ENCODE peak calls at places on chromosomes 16 and 17, in seven cellular contexts. One of them, this sample, is unnamed.
A peak's percentile ranks its signal among the peaks of the same experiment; 100 is the strongest.

GRCh38 chr17:74690409-74690825 is 22.3 kb downstream of the CD300LF start:
- DNase-seq in A549: no peak
- DNase-seq in WTC11: no peak
- DNase-seq in K562: no peak
- DNase-seq in GM12878: no peak
- DNase-seq in endothelial cell of umbilical vein: no peak
- DNase-seq in HCT116: no peak
- DNase-seq in this sample: peak; percentile 96

GRCh38 chr17:75153854-75154194 is 488 bp downstream of the JPT1 start:
- DNase-seq in A549: peak; percentile 35
- DNase-seq in WTC11: no peak
- DNase-seq in K562: no peak
- DNase-seq in GM12878: no peak
- DNase-seq in endothelial cell of umbilical vein: peak; percentile 29
- DNase-seq in HCT116: no peak
- DNase-seq in this sample: no peak

GRCh38 chr16:51151435-51151950 is 423 bp upstream of the SALL1 start:
- DNase-seq in A549: peak; percentile 15
- DNase-seq in WTC11: peak; percentile 85
- DNase-seq in K562: no peak
- DNase-seq in GM12878: no peak
- DNase-seq in endothelial cell of umbilical vein: no peak
- DNase-seq in HCT116: no peak
- DNase-seq in this sample: no peak

GRCh38 chr17:77460514-77461046 is 319.8 kb downstream of the SEC14L1 start:
- DNase-seq in A549: no peak
- DNase-seq in WTC11: no peak
- DNase-seq in K562: no peak
- DNase-seq in GM12878: no peak
- DNase-seq in endothelial cell of umbilical vein: no peak
- DNase-seq in HCT116: no peak
- DNase-seq in this sample: peak; percentile 86

GRCh38 chr16:50644730-50645129 is 36.4 kb downstream of the SNX20 start:
- DNase-seq in A549: peak; percentile 25
- DNase-seq in WTC11: peak; percentile 35
- DNase-seq in K562: no peak
- DNase-seq in GM12878: no peak
- DNase-seq in endothelial cell of umbilical vein: no peak
- DNase-seq in HCT116: peak; percentile 19
- DNase-seq in this sample: peak; percentile 60

GRCh38 chr16:53007095-53007494 is 45.6 kb downstream of the CHD9NB start:
- DNase-seq in A549: no peak
- DNase-seq in WTC11: peak; percentile 20
- DNase-seq in K562: no peak
- DNase-seq in GM12878: no peak
- DNase-seq in endothelial cell of umbilical vein: no peak
- DNase-seq in HCT116: no peak
- DNase-seq in this sample: peak; percentile 11

GRCh38 chr17:245611-246010 is 64.2 kb upstream of the DOC2B start:
- DNase-seq in A549: no peak
- DNase-seq in WTC11: peak; percentile 5
- DNase-seq in K562: no peak
- DNase-seq in GM12878: no peak
- DNase-seq in endothelial cell of umbilical vein: no peak
- DNase-seq in HCT116: no peak
- DNase-seq in this sample: no peak

GRCh38 chr17:549197-550040 is 165.2 kb downstream of the VPS53 start:
- DNase-seq in A549: no peak
- DNase-seq in WTC11: no peak
- DNase-seq in K562: no peak
- DNase-seq in GM12878: no peak
- DNase-seq in endothelial cell of umbilical vein: peak; percentile 84
- DNase-seq in HCT116: no peak
- DNase-seq in this sample: no peak

GRCh38 chr16:26988186-26988585 is 78.5 kb upstream of the C16orf82 start:
- DNase-seq in A549: no peak
- DNase-seq in WTC11: no peak
- DNase-seq in K562: no peak
- DNase-seq in GM12878: no peak
- DNase-seq in endothelial cell of umbilical vein: no peak
- DNase-seq in HCT116: no peak
- DNase-seq in this sample: no peak

GRCh38 chr16:11407047-11407982 is 62.1 kb downstream of the RMI2 start:
- DNase-seq in A549: peak; percentile 86
- DNase-seq in WTC11: peak; percentile 76
- DNase-seq in K562: peak; percentile 76
- DNase-seq in GM12878: peak; percentile 45
- DNase-seq in endothelial cell of umbilical vein: peak; percentile 74
- DNase-seq in HCT116: peak; percentile 68
- DNase-seq in this sample: peak; percentile 78

GRCh38 chr17:48544356-48545021 is 420 bp downstream of the HOXB2 start:
- DNase-seq in A549: no peak
- DNase-seq in WTC11: peak; percentile 70
- DNase-seq in K562: peak; percentile 66
- DNase-seq in GM12878: no peak
- DNase-seq in endothelial cell of umbilical vein: peak; percentile 87
- DNase-seq in HCT116: no peak
- DNase-seq in this sample: no peak

GRCh38 chr16:25011891-25012499 is 3.2 kb downstream of the ARHGAP17 start:
- DNase-seq in A549: peak; percentile 20
- DNase-seq in WTC11: no peak
- DNase-seq in K562: no peak
- DNase-seq in GM12878: no peak
- DNase-seq in endothelial cell of umbilical vein: no peak
- DNase-seq in HCT116: no peak
- DNase-seq in this sample: no peak

GRCh38 chr16:22671301-22672076 is 142.5 kb upstream of the HS3ST2 start:
- DNase-seq in A549: no peak
- DNase-seq in WTC11: no peak
- DNase-seq in K562: no peak
- DNase-seq in GM12878: no peak
- DNase-seq in endothelial cell of umbilical vein: no peak
- DNase-seq in HCT116: no peak
- DNase-seq in this sample: no peak

GRCh38 chr17:75889454-75889853 is 7.3 kb downstream of the TRIM65 start:
- DNase-seq in A549: no peak
- DNase-seq in WTC11: no peak
- DNase-seq in K562: peak; percentile 49
- DNase-seq in GM12878: no peak
- DNase-seq in endothelial cell of umbilical vein: no peak
- DNase-seq in HCT116: no peak
- DNase-seq in this sample: peak; percentile 44

GRCh38 chr16:61926766-61927165 is 109.5 kb downstream of the CDH8 start:
- DNase-seq in A549: no peak
- DNase-seq in WTC11: no peak
- DNase-seq in K562: no peak
- DNase-seq in GM12878: no peak
- DNase-seq in endothelial cell of umbilical vein: no peak
- DNase-seq in HCT116: no peak
- DNase-seq in this sample: no peak

GRCh38 chr16:11636172-11636721 is 32.0 kb upstream of the SNN start:
- DNase-seq in A549: no peak
- DNase-seq in WTC11: peak; percentile 66
- DNase-seq in K562: no peak
- DNase-seq in GM12878: no peak
- DNase-seq in endothelial cell of umbilical vein: no peak
- DNase-seq in HCT116: no peak
- DNase-seq in this sample: no peak

GRCh38 chr16:22373662-22374310 is 633 bp downstream of the CDR2 start:
- DNase-seq in A549: no peak
- DNase-seq in WTC11: peak; percentile 42
- DNase-seq in K562: no peak
- DNase-seq in GM12878: no peak
- DNase-seq in endothelial cell of umbilical vein: peak; percentile 56
- DNase-seq in HCT116: no peak
- DNase-seq in this sample: peak; percentile 52

GRCh38 chr17:72240333-72240732 is 119.5 kb downstream of the SOX9 start:
- DNase-seq in A549: no peak
- DNase-seq in WTC11: no peak
- DNase-seq in K562: no peak
- DNase-seq in GM12878: no peak
- DNase-seq in endothelial cell of umbilical vein: no peak
- DNase-seq in HCT116: no peak
- DNase-seq in this sample: no peak

GRCh38 chr17:72244494-72244893 is 123.7 kb downstream of the SOX9 start:
- DNase-seq in A549: no peak
- DNase-seq in WTC11: no peak
- DNase-seq in K562: no peak
- DNase-seq in GM12878: no peak
- DNase-seq in endothelial cell of umbilical vein: no peak
- DNase-seq in HCT116: no peak
- DNase-seq in this sample: no peak

GRCh38 chr17:72249441-72249840 is 128.6 kb downstream of the SOX9 start:
- DNase-seq in A549: no peak
- DNase-seq in WTC11: no peak
- DNase-seq in K562: no peak
- DNase-seq in GM12878: no peak
- DNase-seq in endothelial cell of umbilical vein: no peak
- DNase-seq in HCT116: no peak
- DNase-seq in this sample: no peak

GRCh38 chr17:72250206-72250605 is 129.4 kb downstream of the SOX9 start:
- DNase-seq in A549: no peak
- DNase-seq in WTC11: no peak
- DNase-seq in K562: no peak
- DNase-seq in GM12878: no peak
- DNase-seq in endothelial cell of umbilical vein: no peak
- DNase-seq in HCT116: no peak
- DNase-seq in this sample: no peak

DNA sequence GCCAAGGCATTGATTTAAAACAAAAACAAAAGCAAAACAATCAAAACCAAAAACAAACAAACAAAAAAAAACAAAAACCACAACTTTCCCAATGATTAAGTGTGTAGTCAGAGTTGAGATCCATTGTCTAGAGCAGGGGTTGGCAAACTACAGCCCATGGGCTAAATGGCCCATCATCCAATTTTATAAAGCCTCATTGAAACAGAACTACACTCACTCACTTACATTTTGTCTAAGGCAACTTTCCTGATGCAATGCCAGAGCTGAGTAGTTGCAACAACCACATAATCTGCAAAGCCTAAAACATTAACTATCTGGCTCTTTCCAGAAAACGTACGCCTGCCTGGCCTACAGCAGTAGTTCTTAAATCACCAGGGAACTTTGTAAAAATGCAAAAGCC is 124.1 kb downstream of the SOX9 start:
- DNase-seq in A549: no peak
- DNase-seq in WTC11: no peak
- DNase-seq in K562: no peak
- DNase-seq in GM12878: no peak
- DNase-seq in endothelial cell of umbilical vein: no peak
- DNase-seq in HCT116: no peak
- DNase-seq in this sample: no peak
- TF ChIP-seq MAX in A549: no peak
- TF ChIP-seq MAX in WTC11: no peak
- TF ChIP-seq MAX in K562: no peak
- TF ChIP-seq MAX in GM12878: no peak
- TF ChIP-seq MAX in endothelial cell of umbilical vein: no peak
- TF ChIP-seq MAX in HCT116: no peak
- TF ChIP-seq MAX in this sample: no peak

GRCh38 chr17:3877220-3877619 is 15.6 kb downstream of the CAMKK1 start:
- DNase-seq in A549: no peak
- DNase-seq in WTC11: no peak
- DNase-seq in K562: no peak
- DNase-seq in GM12878: no peak
- DNase-seq in endothelial cell of umbilical vein: no peak
- DNase-seq in HCT116: no peak
- DNase-seq in this sample: no peak
- TF ChIP-seq MAX in A549: no peak
- TF ChIP-seq MAX in WTC11: no peak
- TF ChIP-seq MAX in K562: no peak
- TF ChIP-seq MAX in GM12878: no peak
- TF ChIP-seq MAX in endothelial cell of umbilical vein: no peak
- TF ChIP-seq MAX in HCT116: no peak
- TF ChIP-seq MAX in this sample: no peak

GRCh38 chr16:57775661-57776469 is 26.4 kb downstream of the KIFC3 start:
- DNase-seq in A549: peak; percentile 60
- DNase-seq in WTC11: peak; percentile 92
- DNase-seq in K562: no peak
- DNase-seq in GM12878: no peak
- DNase-seq in endothelial cell of umbilical vein: no peak
- DNase-seq in HCT116: no peak
- DNase-seq in this sample: peak; percentile 41
- TF ChIP-seq MAX in A549: no peak
- TF ChIP-seq MAX in WTC11: peak; percentile 85
- TF ChIP-seq MAX in K562: no peak
- TF ChIP-seq MAX in GM12878: no peak
- TF ChIP-seq MAX in endothelial cell of umbilical vein: no peak
- TF ChIP-seq MAX in HCT116: no peak
- TF ChIP-seq MAX in this sample: no peak

GRCh38 chr17:29840884-29841283 is 89.1 kb downstream of the SSH2 start:
- DNase-seq in A549: no peak
- DNase-seq in WTC11: no peak
- DNase-seq in K562: no peak
- DNase-seq in GM12878: no peak
- DNase-seq in endothelial cell of umbilical vein: peak; percentile 49
- DNase-seq in HCT116: no peak
- DNase-seq in this sample: no peak
- TF ChIP-seq MAX in A549: no peak
- TF ChIP-seq MAX in WTC11: no peak
- TF ChIP-seq MAX in K562: no peak
- TF ChIP-seq MAX in GM12878: no peak
- TF ChIP-seq MAX in endothelial cell of umbilical vein: no peak
- TF ChIP-seq MAX in HCT116: no peak
- TF ChIP-seq MAX in this sample: no peak

DNA sequence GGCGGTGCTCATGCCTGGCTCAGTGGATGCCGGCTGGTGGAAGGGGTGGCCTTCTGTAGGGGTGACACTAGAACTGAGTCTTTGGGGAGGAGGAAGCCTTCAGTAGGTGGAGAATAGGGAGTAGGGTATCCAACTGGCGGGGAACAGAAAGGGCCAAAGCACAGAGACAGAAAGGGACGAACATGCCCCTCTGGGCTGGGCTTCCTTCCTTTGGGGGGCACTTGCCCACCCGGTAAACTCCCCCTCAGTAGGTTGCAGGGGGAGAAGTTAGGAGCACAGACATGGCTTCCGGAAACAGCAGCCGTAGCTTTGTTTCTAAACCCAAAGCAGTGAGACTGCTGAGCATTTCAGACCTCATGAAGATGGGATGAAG is 795 bp downstream of the ENGASE start:
- DNase-seq in A549: no peak
- DNase-seq in WTC11: no peak
- DNase-seq in K562: peak; percentile 11
- DNase-seq in GM12878: no peak
- DNase-seq in endothelial cell of umbilical vein: peak; percentile 21
- DNase-seq in HCT116: no peak
- DNase-seq in this sample: peak; percentile 33
- TF ChIP-seq MAX in A549: no peak
- TF ChIP-seq MAX in WTC11: no peak
- TF ChIP-seq MAX in K562: no peak
- TF ChIP-seq MAX in GM12878: no peak
- TF ChIP-seq MAX in endothelial cell of umbilical vein: no peak
- TF ChIP-seq MAX in HCT116: no peak
- TF ChIP-seq MAX in this sample: no peak

This sample was measured in NB4.